ENCODE peak calls at places on chromosomes 1 and 21, in five cellular contexts. One of them, this sample, is unnamed. For H3K9me3, the result is how much of the 10 kb centered on the place peaks cover.

GRCh38 chr1:38872401-38873026 is 634 bp downstream of the MYCBP start:
- DNase-seq in CD8-positive, alpha-beta T cell: peak
- DNase-seq in spleen: no peak
- DNase-seq in A549: peak
- DNase-seq in pancreas: no peak
- DNase-seq in this sample: no peak

GRCh38 chr21:36700295-36700960 is 1.5 kb downstream of the SIM2 start:
- DNase-seq in CD8-positive, alpha-beta T cell: no peak
- DNase-seq in A549: no peak
- DNase-seq in pancreas: no peak
- DNase-seq in spleen: no peak
- DNase-seq in this sample: no peak

GRCh38 chr1:231338270-231339128 is at the start of gene SPRTN:
- DNase-seq in spleen: no peak
- DNase-seq in pancreas: no peak
- DNase-seq in CD8-positive, alpha-beta T cell: no peak
- DNase-seq in A549: peak
- DNase-seq in this sample: no peak

GRCh38 chr1:239247299-239247698 is 139.1 kb upstream of the CHRM3 start:
- DNase-seq in pancreas: no peak
- DNase-seq in spleen: no peak
- DNase-seq in CD8-positive, alpha-beta T cell: no peak
- DNase-seq in A549: no peak
- DNase-seq in this sample: no peak

GRCh38 chr1:228368801-228369607 is 37.6 kb downstream of the TRIM11 start:
- DNase-seq in spleen: peak
- DNase-seq in CD8-positive, alpha-beta T cell: no peak
- DNase-seq in pancreas: no peak
- DNase-seq in A549: no peak
- DNase-seq in this sample: peak

GRCh38 chr1:100785399-100786082 is 66.0 kb downstream of the VCAM1 start:
- DNase-seq in pancreas: no peak
- DNase-seq in CD8-positive, alpha-beta T cell: no peak
- DNase-seq in spleen: no peak
- DNase-seq in A549: no peak
- DNase-seq in this sample: no peak

GRCh38 chr1:1040004-1040991 is 20.4 kb downstream of the AGRN start:
- DNase-seq in CD8-positive, alpha-beta T cell: peak
- DNase-seq in A549: no peak
- DNase-seq in pancreas: peak
- DNase-seq in spleen: peak
- DNase-seq in this sample: peak

GRCh38 chr1:88892146-88892877 is 945 bp upstream of the GTF2B start:
- DNase-seq in spleen: no peak
- DNase-seq in CD8-positive, alpha-beta T cell: no peak
- DNase-seq in A549: peak
- DNase-seq in pancreas: no peak
- DNase-seq in this sample: no peak

GRCh38 chr21:28127390-28127789 is 865.3 kb downstream of the LTN1 start:
- DNase-seq in pancreas: no peak
- DNase-seq in CD8-positive, alpha-beta T cell: no peak
- DNase-seq in spleen: no peak
- DNase-seq in A549: no peak
- DNase-seq in this sample: no peak

GRCh38 chr21:34046917-34047316 is 26.5 kb upstream of the MRPS6 start:
- DNase-seq in A549: no peak
- DNase-seq in pancreas: no peak
- DNase-seq in CD8-positive, alpha-beta T cell: no peak
- DNase-seq in spleen: no peak
- DNase-seq in this sample: no peak

GRCh38 chr1:193654951-193655705 is 468.7 kb upstream of the B3GALT2 start:
- DNase-seq in CD8-positive, alpha-beta T cell: no peak
- DNase-seq in pancreas: no peak
- DNase-seq in A549: no peak
- DNase-seq in spleen: no peak
- DNase-seq in this sample: peak

GRCh38 chr1:200242379-200243041 is 167.3 kb downstream of the ZNF281 start:
- DNase-seq in spleen: no peak
- DNase-seq in CD8-positive, alpha-beta T cell: no peak
- DNase-seq in A549: no peak
- DNase-seq in pancreas: no peak
- DNase-seq in this sample: no peak

GRCh38 chr1:180026556-180026955 is 71.9 kb downstream of the CEP350 start:
- DNase-seq in CD8-positive, alpha-beta T cell: no peak
- DNase-seq in A549: no peak
- DNase-seq in spleen: no peak
- DNase-seq in pancreas: no peak
- DNase-seq in this sample: no peak

GRCh38 chr1:7456683-7457082 is 314.4 kb upstream of the VAMP3 start:
- DNase-seq in spleen: no peak
- DNase-seq in pancreas: peak
- DNase-seq in A549: no peak
- DNase-seq in CD8-positive, alpha-beta T cell: no peak
- DNase-seq in this sample: no peak

GRCh38 chr1:225567789-225568188 is 85.1 kb downstream of the ENAH start:
- DNase-seq in A549: no peak
- DNase-seq in spleen: no peak
- DNase-seq in CD8-positive, alpha-beta T cell: no peak
- DNase-seq in pancreas: no peak
- DNase-seq in this sample: no peak

GRCh38 chr1:201634261-201634660 is 95.3 kb downstream of the NAV1 start:
- DNase-seq in CD8-positive, alpha-beta T cell: no peak
- DNase-seq in A549: no peak
- DNase-seq in pancreas: no peak
- DNase-seq in spleen: no peak
- DNase-seq in this sample: no peak

GRCh38 chr21:38351961-38352521 is 95.2 kb downstream of the KCNJ15 start:
- DNase-seq in CD8-positive, alpha-beta T cell: no peak
- DNase-seq in spleen: no peak
- DNase-seq in pancreas: no peak
- DNase-seq in A549: peak
- DNase-seq in this sample: no peak

GRCh38 chr1:65630855-65631254 is 161.8 kb upstream of the PDE4B start:
- DNase-seq in CD8-positive, alpha-beta T cell: no peak
- DNase-seq in pancreas: no peak
- DNase-seq in A549: no peak
- DNase-seq in spleen: no peak
- DNase-seq in this sample: no peak

GRCh38 chr1:164296172-164296571 is 262.8 kb upstream of the PBX1 start:
- DNase-seq in spleen: no peak
- DNase-seq in CD8-positive, alpha-beta T cell: no peak
- DNase-seq in pancreas: no peak
- DNase-seq in A549: no peak
- DNase-seq in this sample: peak

GRCh38 chr1:89518116-89518780 is 6.4 kb upstream of the LRRC8B start:
- DNase-seq in pancreas: no peak
- DNase-seq in spleen: no peak
- DNase-seq in CD8-positive, alpha-beta T cell: no peak
- DNase-seq in A549: no peak
- DNase-seq in this sample: peak

GRCh38 chr1:174902531-174903099 is 97.1 kb upstream of the CACYBP start:
- DNase-seq in spleen: no peak
- DNase-seq in pancreas: peak
- DNase-seq in CD8-positive, alpha-beta T cell: no peak
- DNase-seq in A549: no peak
- DNase-seq in this sample: no peak

GRCh38 chr1:159869173-159869572 is 6.7 kb upstream of the VSIG8 start:
- DNase-seq in A549: no peak
- DNase-seq in spleen: no peak
- DNase-seq in pancreas: no peak
- DNase-seq in CD8-positive, alpha-beta T cell: peak
- DNase-seq in this sample: no peak

GRCh38 chr1:14745815-14746214 is 147.3 kb downstream of the KAZN start:
- DNase-seq in A549: no peak
- DNase-seq in CD8-positive, alpha-beta T cell: no peak
- DNase-seq in pancreas: no peak
- DNase-seq in spleen: no peak
- DNase-seq in this sample: no peak

GRCh38 chr1:198811436-198811835 is 172.6 kb downstream of the PTPRC start:
- DNase-seq in A549: no peak
- DNase-seq in CD8-positive, alpha-beta T cell: no peak
- DNase-seq in spleen: no peak
- DNase-seq in pancreas: no peak
- DNase-seq in this sample: no peak

GRCh38 chr1:111183681-111184080 is 16.8 kb downstream of the DENND2D start:
- DNase-seq in pancreas: no peak
- DNase-seq in spleen: no peak
- DNase-seq in CD8-positive, alpha-beta T cell: no peak
- DNase-seq in A549: no peak
- DNase-seq in this sample: no peak

GRCh38 chr1:178093958-178094751 is at the start of gene RASAL2:
- DNase-seq in spleen: peak
- DNase-seq in CD8-positive, alpha-beta T cell: no peak
- DNase-seq in A549: peak
- DNase-seq in pancreas: peak
- DNase-seq in this sample: peak

GRCh38 chr1:85417876-85418275 is 47.1 kb downstream of the DDAH1 start:
- DNase-seq in spleen: no peak
- DNase-seq in CD8-positive, alpha-beta T cell: no peak
- DNase-seq in pancreas: no peak
- DNase-seq in A549: no peak
- DNase-seq in this sample: no peak

GRCh38 chr1:111354584-111354983 is 63.9 kb downstream of the CHIA start:
- DNase-seq in spleen: no peak
- DNase-seq in CD8-positive, alpha-beta T cell: no peak
- DNase-seq in A549: no peak
- DNase-seq in pancreas: no peak
- DNase-seq in this sample: no peak

DNA sequence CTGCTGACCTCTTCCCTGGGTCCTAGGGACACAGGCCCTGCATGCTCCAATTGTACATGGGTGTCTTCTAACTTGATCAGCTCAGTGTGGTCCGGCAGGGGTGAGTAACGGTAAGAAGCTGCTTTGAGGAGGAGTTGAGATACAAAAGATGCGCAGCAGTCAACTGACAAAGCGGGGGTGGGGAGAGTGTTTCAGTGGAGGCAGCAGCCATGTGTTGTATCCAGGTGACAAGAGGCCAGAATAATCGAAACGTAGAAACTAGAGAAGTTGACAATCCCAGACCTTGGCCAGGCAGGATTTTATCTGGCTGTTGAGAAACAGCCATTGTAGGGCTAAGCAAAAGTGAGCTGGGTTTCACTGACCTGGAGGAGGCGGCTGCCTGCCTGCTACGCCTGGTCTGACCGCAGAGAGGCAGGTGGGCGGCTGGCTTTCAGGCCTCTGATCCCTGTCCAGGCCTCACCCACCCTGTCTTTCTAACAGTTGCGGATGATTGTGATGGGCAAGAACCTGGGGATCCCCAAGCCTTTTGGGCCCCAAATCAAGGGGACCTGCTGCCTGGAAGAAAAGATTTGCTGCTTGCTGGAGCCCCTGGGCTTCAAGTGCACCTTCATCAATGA is 28.8 kb downstream of the PADI6 start:
- DNase-seq in spleen: no peak
- DNase-seq in pancreas: no peak
- DNase-seq in A549: no peak
- DNase-seq in CD8-positive, alpha-beta T cell: no peak
- DNase-seq in this sample: no peak
- TF ChIP-seq CTCF in spleen: no peak
- TF ChIP-seq CTCF in pancreas: no peak
- TF ChIP-seq CTCF in A549: no peak
- TF ChIP-seq CTCF in CD8-positive, alpha-beta T cell: no peak
- TF ChIP-seq CTCF in this sample: no peak

DNA sequence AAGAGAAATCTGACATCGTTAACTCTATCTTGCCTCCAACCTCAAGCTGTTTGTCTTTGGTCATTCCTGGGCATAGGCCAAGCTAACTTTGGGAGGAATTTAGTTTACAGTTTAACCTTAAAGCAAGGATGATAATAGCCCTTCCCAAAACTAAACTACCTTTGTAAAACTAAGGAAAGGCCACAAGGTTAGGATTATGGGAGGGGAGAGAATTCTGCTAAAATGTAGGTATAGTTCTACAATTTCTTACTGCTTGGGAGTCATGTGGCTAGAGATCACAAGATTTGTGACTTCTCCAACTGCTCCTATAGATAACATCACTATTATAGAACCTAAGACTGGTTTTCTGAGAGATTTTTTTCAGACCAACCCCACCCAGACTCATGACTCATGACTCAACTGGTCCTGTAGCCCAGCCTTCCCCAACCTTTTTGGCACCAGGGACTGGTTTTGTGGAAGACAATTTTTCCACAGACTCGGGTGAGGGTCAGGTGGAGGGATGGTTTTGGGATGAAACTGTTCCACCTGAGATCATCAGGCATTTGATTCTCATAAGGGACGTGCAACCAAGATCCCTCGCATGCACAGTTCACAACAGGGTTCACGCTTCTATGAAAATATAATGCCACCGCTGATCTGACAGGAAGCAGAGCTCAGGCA is 70.7 kb upstream of the MUTYH start:
- DNase-seq in CD8-positive, alpha-beta T cell: no peak
- DNase-seq in pancreas: no peak
- DNase-seq in A549: no peak
- DNase-seq in spleen: no peak
- DNase-seq in this sample: no peak
- H3K9me3 ChIP-seq in CD8-positive, alpha-beta T cell: under half
- H3K9me3 ChIP-seq in pancreas: under half
- H3K9me3 ChIP-seq in A549: under half
- H3K9me3 ChIP-seq in spleen: under half
- H3K9me3 ChIP-seq in this sample: under half

DNA sequence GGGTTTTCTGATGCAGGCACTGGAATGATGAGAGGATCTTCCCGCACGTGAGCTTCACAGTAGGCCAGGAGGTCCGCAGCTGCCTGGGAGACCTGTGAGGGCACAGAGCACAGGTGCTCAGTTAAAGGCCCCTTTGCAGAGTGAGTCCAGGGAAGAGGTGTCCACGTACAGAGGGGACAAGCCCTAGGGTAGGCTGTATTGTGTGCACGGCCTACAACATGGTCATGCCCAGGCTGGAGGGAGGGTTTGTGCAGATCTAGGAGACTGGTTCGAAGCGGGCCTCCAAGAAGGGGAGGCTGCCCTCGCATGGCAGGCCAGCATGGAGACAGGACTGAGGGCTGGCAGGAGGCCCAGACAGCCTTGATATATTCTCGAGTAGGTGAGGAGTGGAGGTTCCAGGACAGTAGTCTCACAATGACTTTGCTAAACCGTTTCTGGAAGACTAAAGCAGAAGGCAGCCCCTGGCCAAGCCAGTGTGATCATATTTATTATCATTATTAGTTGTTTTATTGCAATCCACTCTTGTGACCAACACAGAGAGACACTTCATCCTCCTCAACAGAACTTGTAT is 48.0 kb upstream of the B3GALNT2 start:
- DNase-seq in A549: no peak
- DNase-seq in pancreas: no peak
- DNase-seq in CD8-positive, alpha-beta T cell: no peak
- DNase-seq in spleen: no peak
- DNase-seq in this sample: peak
- TF ChIP-seq CTCF in A549: no peak
- TF ChIP-seq CTCF in pancreas: no peak
- TF ChIP-seq CTCF in CD8-positive, alpha-beta T cell: no peak
- TF ChIP-seq CTCF in spleen: no peak
- TF ChIP-seq CTCF in this sample: no peak

DNA sequence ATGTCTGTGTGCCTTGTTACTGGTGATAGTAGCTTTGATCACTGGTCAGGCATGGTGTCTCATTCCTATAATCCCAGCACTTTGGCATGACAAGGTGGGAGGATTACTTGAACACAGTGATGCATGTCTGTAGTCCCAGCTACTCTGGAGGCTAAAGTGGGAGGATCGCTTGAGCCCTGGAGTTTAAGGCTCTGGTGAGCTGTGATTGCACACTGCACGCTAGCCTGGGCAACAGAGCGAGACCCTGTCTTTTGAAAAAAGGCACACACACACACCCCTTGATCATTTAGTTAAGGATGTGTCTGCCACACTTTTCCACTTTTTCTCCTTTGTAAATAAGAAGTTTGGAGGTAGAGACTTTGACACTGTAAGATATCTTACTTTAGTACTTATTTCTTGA is 15.1 kb downstream of the MIGA1 start:
- DNase-seq in A549: no peak
- DNase-seq in CD8-positive, alpha-beta T cell: no peak
- DNase-seq in pancreas: no peak
- DNase-seq in spleen: no peak
- DNase-seq in this sample: no peak
- H3K9me3 ChIP-seq in A549: under half
- H3K9me3 ChIP-seq in CD8-positive, alpha-beta T cell: under half
- H3K9me3 ChIP-seq in pancreas: under half
- H3K9me3 ChIP-seq in spleen: under half
- H3K9me3 ChIP-seq in this sample: under half